ENCODE peak calls at places on chromosomes 2 and 18, in eight cellular contexts. C is neuronal stem cell; P is GM12878; N is IMR-90; Y is HCT116; A is CD8-positive, alpha-beta T cell; H is NT2/D1; E is suprapubic skin. L is an unnamed sample.

GRCh38 chr2:15708865-15709820 is 117.5 kb downstream of the DDX1 start:
- DNase-seq in C (no peak), A (no peak), P (no peak), H (no peak), Y (no peak), N (no peak), E (no peak), L (peak; percentile 14)

GRCh38 chr2:147829106-147829505 is 15.7 kb upstream of the ACVR2A start:
- DNase-seq in P (no peak), C (no peak), N (peak; percentile 88), Y (peak; percentile 26), A (no peak), E (no peak), H (no peak), L (no peak)

GRCh38 chr2:56474412-56475158 is 290.8 kb downstream of the CCDC85A start:
- DNase-seq in A (no peak), C (no peak), N (no peak), Y (no peak), P (no peak), E (no peak), H (no peak), L (no peak)

GRCh38 chr2:203584784-203585183 is 49.7 kb upstream of the RAPH1 start:
- DNase-seq in E (no peak), H (no peak), N (no peak), Y (no peak), P (no peak), A (no peak), C (no peak), L (no peak)

GRCh38 chr18:26843760-26844159 is 21.7 kb downstream of the AQP4 start:
- DNase-seq in H (no peak), A (no peak), N (no peak), P (no peak), E (no peak), C (no peak), Y (no peak), L (no peak)

GRCh38 chr2:23545391-23545790 is 160.4 kb downstream of the KLHL29 start:
- DNase-seq in C (no peak), P (no peak), Y (no peak), A (no peak), E (no peak), N (peak; percentile 63), H (no peak), L (no peak)

GRCh38 chr2:97664636-97664970 is 759 bp upstream of the ACTR1B start:
- DNase-seq in H (no peak), A (no peak), Y (peak; percentile 43), C (no peak), E (no peak), N (no peak), P (no peak), L (no peak)

GRCh38 chr18:48581206-48581605 is 42.4 kb downstream of the CTIF start:
- DNase-seq in P (no peak), H (no peak), Y (no peak), A (no peak), E (no peak), C (no peak), N (no peak), L (no peak)

GRCh38 chr2:43408784-43409160 is 182.4 kb upstream of the ZFP36L2 start:
- DNase-seq in N (no peak), Y (no peak), C (no peak), A (no peak), H (no peak), E (no peak), P (no peak), L (no peak)

GRCh38 chr2:43405829-43406228 is 179.4 kb upstream of the ZFP36L2 start:
- DNase-seq in H (no peak), E (no peak), A (no peak), N (no peak), C (peak; percentile 11), Y (no peak), P (no peak), L (no peak)

GRCh38 chr2:43406643-43407042 is 180.2 kb upstream of the ZFP36L2 start:
- DNase-seq in P (no peak), A (no peak), C (no peak), E (no peak), Y (no peak), H (no peak), N (no peak), L (no peak)

GRCh38 chr2:43410055-43410604 is 183.7 kb upstream of the ZFP36L2 start:
- DNase-seq in C (no peak), A (no peak), N (no peak), Y (no peak), P (no peak), H (no peak), E (no peak), L (no peak)

DNA sequence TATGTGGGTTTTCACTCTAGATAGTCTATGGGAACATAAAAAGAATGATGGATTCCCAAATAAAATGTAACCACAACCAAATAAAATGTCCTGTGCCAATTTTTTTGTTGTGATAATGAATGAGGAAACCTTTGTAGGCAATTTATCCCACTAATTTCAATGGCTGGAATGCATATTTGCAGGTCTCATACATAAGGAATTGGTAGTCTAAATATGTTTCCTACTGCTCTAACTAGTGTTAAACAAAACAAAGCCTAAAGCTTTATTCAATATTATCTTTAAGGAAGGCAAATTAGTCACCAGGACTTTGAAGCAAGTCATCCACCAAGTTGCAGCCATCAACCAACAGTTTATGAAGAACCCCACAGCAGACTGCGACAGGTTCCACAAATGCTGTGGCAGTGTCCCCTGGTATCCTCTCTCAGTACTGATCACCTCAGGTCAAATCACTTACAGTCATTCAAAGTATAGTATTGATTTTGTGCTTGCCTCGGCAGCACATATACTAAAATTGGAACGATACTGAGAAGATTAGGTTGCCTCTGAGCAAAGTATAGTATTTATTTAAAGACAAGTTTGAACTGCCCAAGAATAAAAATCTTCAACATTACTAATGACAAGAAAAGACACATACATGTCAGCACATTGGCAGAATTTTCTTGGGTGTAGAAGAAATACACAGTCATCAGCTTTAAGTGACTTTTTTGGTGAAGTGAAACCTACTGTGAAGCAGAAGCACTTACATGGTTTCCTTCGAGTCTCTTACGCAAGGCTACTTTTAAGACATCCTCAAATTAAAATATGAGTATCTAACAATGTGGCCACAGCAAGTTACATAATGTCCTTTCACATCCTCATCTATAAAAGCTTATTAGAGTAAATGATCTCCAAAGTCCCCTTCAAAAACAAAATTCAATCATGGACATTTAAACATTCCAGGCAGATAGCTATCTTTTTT is 181.7 kb upstream of the ZFP36L2 start:
- DNase-seq in N (peak; percentile 52), P (peak; percentile 76), Y (no peak), A (no peak), C (no peak), E (no peak), H (no peak), L (no peak)
- H3K4me1 ChIP-seq in N (peaks cover 6% of the 10 kb centered on the region), P (peaks cover 54% of the 10 kb centered on the region), Y (peaks cover 41% of the 10 kb centered on the region), A (no peaks in the 10 kb centered on the region), C (peaks cover 14% of the 10 kb centered on the region), E (peaks cover 44% of the 10 kb centered on the region), H (peaks cover 2% of the 10 kb centered on the region), L (peaks cover 37% of the 10 kb centered on the region)

GRCh38 chr18:24543408-24544140 is 83.1 kb downstream of the HRH4 start:
- DNase-seq in A (no peak), E (no peak), N (no peak), H (no peak), Y (no peak), P (no peak), C (no peak), L (no peak)

GRCh38 chr18:24544949-24545348 is 84.5 kb downstream of the HRH4 start:
- DNase-seq in A (no peak), H (no peak), Y (no peak), E (no peak), P (no peak), N (no peak), C (no peak), L (no peak)

GRCh38 chr18:24540896-24541295 is 80.5 kb downstream of the HRH4 start:
- DNase-seq in Y (no peak), N (no peak), A (no peak), P (no peak), E (no peak), C (no peak), H (no peak), L (peak; percentile 25)

GRCh38 chr18:24546304-24546703 is 85.9 kb downstream of the HRH4 start:
- DNase-seq in A (no peak), E (no peak), C (no peak), P (no peak), N (no peak), H (no peak), Y (no peak), L (no peak)

GRCh38 chr18:24544141-24544498 is 83.7 kb downstream of the HRH4 start:
- DNase-seq in H (peak; percentile 23), Y (peak; percentile 22), E (no peak), A (no peak), N (peak; percentile 40), C (peak; percentile 65), P (no peak), L (no peak)
- H3K4me3 ChIP-seq in H (no peak overlapping the region), Y (no peak overlapping the region), E (no peak overlapping the region), A (no peak overlapping the region), N (no peak overlapping the region), C (no peak overlapping the region), P (no peak overlapping the region), L (no peak overlapping the region)

GRCh38 chr2:55054076-55054475 is 3.8 kb upstream of the RTN4 start:
- DNase-seq in C (no peak), N (no peak), P (no peak), H (no peak), A (no peak), E (no peak), Y (no peak), L (no peak)

GRCh38 chr2:55051026-55051866 is 995 bp upstream of the RTN4 start:
- DNase-seq in Y (peak; percentile 99), E (peak; percentile 83), N (peak; percentile 100), C (peak; percentile 51), P (no peak), H (peak; percentile 63), A (peak; percentile 15), L (peak; percentile 89)

GRCh38 chr2:55050133-55050994 is at the start of gene RTN4:
- DNase-seq in A (peak; percentile 98), Y (peak; percentile 97), N (peak; percentile 100), P (peak; percentile 98), C (peak; percentile 99), H (peak; percentile 99), E (peak; percentile 99), L (peak; percentile 99)

GRCh38 chr2:55054476-55054875 is 4.2 kb upstream of the RTN4 start:
- DNase-seq in C (no peak), H (no peak), N (no peak), A (no peak), Y (no peak), E (no peak), P (no peak), L (no peak)

DNA sequence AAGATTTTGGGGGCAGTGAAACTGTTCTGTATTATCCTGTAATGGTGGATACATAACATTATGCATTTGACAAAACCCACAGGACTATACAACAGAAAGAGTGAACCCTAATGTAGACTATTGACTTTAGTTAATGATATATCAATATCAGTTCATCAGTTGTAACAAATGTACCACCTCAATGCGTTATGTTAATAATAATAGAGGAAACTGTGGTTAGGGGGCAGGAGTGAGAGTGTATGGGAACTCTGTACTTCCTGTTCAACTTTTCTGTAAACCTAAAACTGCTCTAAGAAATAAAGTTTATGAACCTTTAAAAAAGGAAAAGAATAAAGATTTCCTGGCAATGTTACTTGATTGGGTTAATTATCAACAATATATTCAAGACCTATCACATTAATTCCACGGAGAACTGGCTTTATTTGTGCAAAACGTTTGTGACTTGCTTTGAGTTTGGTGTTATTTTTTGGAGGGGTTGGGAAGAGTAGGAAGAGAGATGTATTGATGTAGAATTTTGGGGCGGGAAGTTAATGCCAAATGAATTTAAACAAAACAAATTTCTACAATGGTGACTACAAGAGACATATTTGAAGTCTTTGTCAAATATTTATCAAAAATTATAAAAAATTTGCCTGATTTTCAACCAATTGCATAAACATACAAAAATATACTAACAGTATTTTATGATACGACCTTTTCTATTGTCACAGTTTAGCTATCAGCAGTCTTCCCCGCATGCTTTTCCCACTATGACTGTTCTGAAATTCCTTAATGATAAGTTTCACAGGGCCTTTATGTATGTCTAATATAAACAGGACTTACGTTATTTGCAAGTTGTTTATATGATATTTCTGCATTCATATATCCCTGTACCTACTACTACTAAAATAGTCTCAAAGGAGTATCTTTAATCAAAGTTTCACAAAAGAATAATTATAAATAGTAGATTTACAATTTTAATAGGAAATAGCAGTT is 2.1 kb upstream of the RTN4 start:
- DNase-seq in C (no peak), N (peak; percentile 84), Y (no peak), H (no peak), E (no peak), P (no peak), A (no peak), L (no peak)
- H3K4me1 ChIP-seq in C (peaks cover 10% of the 10 kb centered on the region), N (peaks cover 2% of the 10 kb centered on the region), Y (peaks cover 19% of the 10 kb centered on the region), H (no peaks in the 10 kb centered on the region), E (peaks cover 21% of the 10 kb centered on the region), P (peaks cover 10% of the 10 kb centered on the region), A (peaks cover 51% of the 10 kb centered on the region), L (peaks cover 9% of the 10 kb centered on the region)

GRCh38 chr18:75070235-75070624 is 138.7 kb downstream of the PTGR3 start:
- DNase-seq in E (no peak), N (no peak), C (no peak), H (no peak), A (no peak), Y (no peak), P (no peak), L (no peak)
- H3K4me3 ChIP-seq in E (no peak overlapping the region), N (no peak overlapping the region), C (no peak overlapping the region), H (no peak overlapping the region), A (no peak overlapping the region), Y (peak overlapping the region; percentile 52), P (no peak overlapping the region), L (no peak overlapping the region)